ENCODE peak calls at places on chromosomes 7 and 10, in four cellular contexts. R is stimulated activated CD8-positive, alpha-beta memory T cell treated with anti-CD3 and anti-CD28 coated beads, Interleukin-4, amount 100 ng/mL, for 4 hours; P is NCI-H146; E is posterior cingulate gyrus. D is an unnamed sample.

GRCh38 chr10:15209827-15210509 is 41.5 kb upstream of the NMT2 start:
- DNase-seq in R (peak), P (peak), E (peak), D (peak)

GRCh38 chr7:16278167-16278787 is 143.1 kb downstream of the CRPPA start:
- DNase-seq in R (no peak), P (no peak), E (no peak), D (no peak)

GRCh38 chr7:11811709-11812108 is 20.3 kb downstream of the THSD7A start:
- DNase-seq in R (no peak), P (no peak), E (no peak), D (no peak)

GRCh38 chr7:69334706-69335105 is 263.6 kb upstream of the AUTS2 start:
- DNase-seq in R (no peak), P (no peak), E (no peak), D (no peak)

GRCh38 chr7:114802628-114803027 is 119.3 kb upstream of the MDFIC start:
- DNase-seq in R (no peak), P (no peak), E (no peak), D (no peak)

GRCh38 chr10:45464958-45465567 is 91.0 kb downstream of the ALOX5 start:
- DNase-seq in R (peak), P (peak), E (peak), D (no peak)

GRCh38 chr10:85650791-85651506 is 715.6 kb downstream of the GRID1 start:
- DNase-seq in R (no peak), P (no peak), E (no peak), D (no peak)

GRCh38 chr7:21544303-21544656 is 1.4 kb downstream of the DNAH11 start:
- DNase-seq in R (no peak), P (no peak), E (no peak), D (no peak)

GRCh38 chr7:2806571-2806970 is 37.5 kb downstream of the GNA12 start:
- DNase-seq in R (no peak), P (no peak), E (no peak), D (no peak)

D was measured in esophagus squamous epithelium.